ENCODE peak calls at places on chromosomes 11 and 22, in five cellular contexts. X is HCT116, V is GM23338, C is AG09319, I is right atrium auricular region. B is an unnamed sample.

GRCh38 chr22:45535400-45535799 is 32.7 kb downstream of the FBLN1 start:
- DNase-seq in I (no peak), V (no peak), X (no peak), C (no peak), B (no peak)

GRCh38 chr11:64103377-64103985 is 62.4 kb downstream of the MACROD1 start:
- DNase-seq in V (no peak), I (no peak), C (no peak), X (no peak), B (no peak)

GRCh38 chr11:31355131-31355530 is 14.4 kb downstream of the DCDC1 start:
- DNase-seq in C (no peak), V (no peak), X (no peak), I (no peak), B (peak; percentile 22)

GRCh38 chr11:15757299-15757698 is 599.0 kb downstream of the SOX6 start:
- DNase-seq in C (no peak), I (no peak), V (peak; percentile 3), X (no peak), B (no peak)

GRCh38 chr11:7597620-7598019 is 75.7 kb downstream of the CYB5R2 start:
- DNase-seq in V (no peak), X (no peak), I (no peak), C (no peak), B (no peak)

GRCh38 chr11:57324154-57324885 is 432 bp downstream of the TNKS1BP1 start:
- DNase-seq in V (peak; percentile 79), C (no peak), X (no peak), I (no peak), B (peak; percentile 55)

GRCh38 chr11:27209562-27210005 is 153.4 kb downstream of the CCDC34 start:
- DNase-seq in X (peak; percentile 40), V (no peak), I (peak; percentile 74), C (no peak), B (peak; percentile 95)

GRCh38 chr22:37485714-37486223 is 415 bp downstream of the MFNG start:
- DNase-seq in V (no peak), C (no peak), I (no peak), X (no peak), B (no peak)

GRCh38 chr11:32333335-32333991 is 101.9 kb downstream of the WT1 start:
- DNase-seq in C (peak; percentile 24), X (no peak), I (peak; percentile 73), V (peak; percentile 81), B (peak; percentile 64)

GRCh38 chr11:64225608-64226506 is at the start of the genes NUDT22 and TRPT1:
- DNase-seq in I (peak; percentile 93), X (no peak), C (no peak), V (peak; percentile 94), B (peak; percentile 65)

GRCh38 chr11:33674035-33674814 is 26.4 kb downstream of the C11orf91 start:
- DNase-seq in V (no peak), X (no peak), I (peak; percentile 47), C (no peak), B (peak; percentile 97)

GRCh38 chr11:45180158-45180887 is 33.9 kb downstream of the PRDM11 start:
- DNase-seq in V (peak; percentile 74), C (no peak), X (peak; percentile 16), I (no peak), B (no peak)

GRCh38 chr11:96215094-96215782 is 127.8 kb downstream of the MAML2 start:
- DNase-seq in I (no peak), C (no peak), X (no peak), V (no peak), B (peak; percentile 60)

GRCh38 chr11:100687032-100687629 is at the start of gene ARHGAP42:
- DNase-seq in X (no peak), V (peak; percentile 92), I (peak; percentile 64), C (peak; percentile 19), B (peak; percentile 55)

GRCh38 chr11:60970890-60971289 is 590 bp upstream of the CD6 start:
- DNase-seq in V (no peak), X (no peak), I (no peak), C (no peak), B (no peak)

GRCh38 chr22:37674951-37675929 is at the start of gene LGALS1:
- DNase-seq in X (peak; percentile 92), I (peak; percentile 98), V (peak; percentile 83), C (peak; percentile 98), B (peak; percentile 98)

GRCh38 chr22:26004477-26004876 is 164.8 kb upstream of the SEZ6L start:
- DNase-seq in X (no peak), V (no peak), C (no peak), I (no peak), B (no peak)

GRCh38 chr11:79547256-79547655 is 106.4 kb upstream of the TENM4 start:
- DNase-seq in I (no peak), C (no peak), X (no peak), V (no peak), B (peak; percentile 1)

GRCh38 chr22:50302041-50302541 is 5.4 kb downstream of the PLXNB2 start:
- DNase-seq in V (no peak), C (no peak), I (no peak), X (no peak), B (peak; percentile 24)

GRCh38 chr22:35638408-35638807 is 9.8 kb upstream of the APOL6 start:
- DNase-seq in X (no peak), I (peak; percentile 96), V (no peak), C (peak; percentile 86), B (peak; percentile 95)

GRCh38 chr11:129249351-129249750 is 57.2 kb upstream of the ARHGAP32 start:
- DNase-seq in V (no peak), I (no peak), X (no peak), C (peak; percentile 54), B (peak; percentile 93)

GRCh38 chr22:35539487-35539886 is 1.1 kb upstream of the RASD2 start:
- DNase-seq in X (no peak), C (no peak), I (no peak), V (no peak), B (no peak)

GRCh38 chr22:25630446-25630845 is 66.0 kb downstream of the GRK3 start:
- DNase-seq in X (no peak), I (no peak), V (peak; percentile 59), C (no peak), B (peak; percentile 12)

GRCh38 chr11:109957000-109957399 is 136.2 kb upstream of the ZC3H12C start:
- DNase-seq in X (no peak), I (no peak), C (no peak), V (no peak), B (no peak)

GRCh38 chr22:19799322-19800190 is 39.0 kb downstream of the TBX1 start:
- DNase-seq in I (no peak), V (peak; percentile 40), X (no peak), C (peak; percentile 91), B (peak; percentile 98)
- TF ChIP-seq CTCF in I (no peak), V (no peak), X (no peak), C (peak; percentile 23), B (peak; percentile 41)

GRCh38 chr11:11243790-11244469 is 109.1 kb downstream of the CSNK2A3 start:
- DNase-seq in I (peak; percentile 66), V (peak; percentile 75), X (no peak), C (no peak), B (peak; percentile 3)
- TF ChIP-seq CTCF in I (no peak), V (no peak), X (no peak), C (no peak), B (no peak)

GRCh38 chr11:88103337-88104206 is 71.7 kb downstream of the RAB38 start:
- DNase-seq in C (no peak), I (no peak), X (peak; percentile 85), V (peak; percentile 97), B (peak; percentile 51)
- TF ChIP-seq CTCF in C (peak; percentile 48), I (no peak), X (peak; percentile 92), V (peak; percentile 97), B (peak; percentile 72)

DNA sequence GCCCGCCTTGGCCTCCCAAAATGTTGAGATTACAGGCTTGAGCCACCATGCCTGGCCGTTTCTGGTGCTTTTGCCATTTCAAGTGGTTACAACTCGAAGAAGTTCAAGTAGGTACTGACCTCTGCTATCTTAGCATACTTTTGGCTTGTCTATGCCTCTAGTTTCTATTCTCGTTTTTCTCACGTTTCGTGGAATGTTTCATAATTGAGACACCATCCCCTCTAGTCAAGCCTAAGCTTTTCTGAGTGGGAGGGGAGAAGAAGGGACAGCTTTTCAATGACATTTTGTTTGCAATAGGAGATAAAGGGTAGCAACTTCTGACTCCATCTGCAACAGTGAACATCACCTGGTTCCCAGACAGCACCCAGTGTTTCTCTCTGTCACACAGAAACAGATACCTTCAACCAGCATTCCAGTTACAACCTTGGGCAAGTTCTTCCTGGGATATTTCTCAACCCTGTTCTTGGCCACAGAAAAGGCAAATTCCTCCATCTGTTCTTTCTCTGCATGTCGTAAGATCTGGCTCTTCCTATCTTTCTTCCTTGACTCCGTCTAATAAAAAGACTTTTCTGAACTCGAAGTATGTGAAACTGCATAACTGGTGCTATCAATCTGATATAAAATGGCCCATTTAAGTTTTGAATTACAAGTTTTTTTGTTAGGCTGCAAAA is 25.5 kb downstream of the DDI1 start:
- DNase-seq in I (no peak), X (no peak), V (no peak), C (no peak), B (peak; percentile 81)
- TF ChIP-seq CTCF in I (no peak), X (no peak), V (no peak), C (no peak), B (no peak)

DNA sequence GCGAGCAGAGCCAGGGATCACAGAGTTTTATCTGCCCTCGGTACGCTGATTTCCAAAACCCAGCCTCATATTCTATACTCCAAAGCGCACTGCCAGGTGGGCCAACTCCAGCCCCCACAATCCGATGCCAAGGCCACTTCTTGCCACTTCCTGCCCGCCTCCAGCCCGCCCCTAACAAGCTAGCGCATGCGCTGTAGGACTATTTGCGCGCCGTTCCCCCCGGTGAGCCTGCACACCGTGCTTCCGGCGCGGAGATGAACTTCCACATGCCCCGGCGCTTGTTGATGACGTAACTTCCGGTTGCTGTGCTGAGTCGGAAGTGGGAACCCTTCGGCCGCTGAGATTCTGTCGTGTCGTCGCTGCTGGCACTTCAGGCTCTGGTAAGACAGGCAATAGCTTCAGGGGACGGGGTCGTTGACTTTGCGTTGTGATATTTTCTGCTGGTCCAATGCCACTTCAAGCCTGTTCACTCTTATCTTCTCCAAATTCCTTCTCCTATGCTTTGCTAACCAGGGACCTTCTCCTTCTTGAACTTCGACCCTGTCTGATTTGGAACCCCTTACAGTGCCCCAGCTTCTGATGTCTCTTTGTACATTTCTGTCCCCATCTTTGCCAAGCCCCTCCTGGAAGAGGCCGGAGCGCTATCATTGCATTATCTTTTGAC is at the start of gene UBE4A:
- DNase-seq in C (peak; percentile 74), V (peak; percentile 98), I (peak; percentile 95), X (peak; percentile 97), B (peak; percentile 93)
- TF ChIP-seq CTCF in C (no peak), V (no peak), I (no peak), X (no peak), B (no peak)

GRCh38 chr11:17846852-17847453 is 112.4 kb downstream of the KCNC1 start:
- DNase-seq in V (peak; percentile 34), C (no peak), I (no peak), X (no peak), B (no peak)
- TF ChIP-seq CTCF in V (no peak), C (peak; percentile 8), I (no peak), X (peak; percentile 37), B (peak; percentile 28)

DNA sequence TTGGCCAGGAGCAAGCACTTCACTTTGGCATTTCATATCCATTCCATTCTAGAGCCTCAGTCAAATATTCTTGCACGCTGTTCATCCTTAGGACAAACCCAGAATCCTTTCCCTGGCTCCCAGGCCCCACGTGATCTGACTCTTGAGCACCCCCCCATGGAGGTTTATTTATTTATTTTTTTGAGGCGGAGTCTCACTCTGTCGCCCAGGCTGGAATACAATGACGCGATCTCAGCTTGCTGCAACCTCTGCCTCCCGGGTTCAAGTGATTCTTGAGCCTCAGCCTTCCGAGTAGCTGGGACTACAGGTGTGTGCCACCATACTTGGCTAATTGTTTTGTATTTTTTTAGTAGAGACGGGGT is 12.7 kb upstream of the TSGA10IP start:
- DNase-seq in I (no peak), C (no peak), X (no peak), V (peak; percentile 82), B (peak; percentile 34)
- TF ChIP-seq CTCF in I (no peak), C (no peak), X (peak; percentile 48), V (peak; percentile 71), B (no peak)